ENCODE peak calls at places on chromosome 17, in ten cellular contexts. A, O, M, N, U, T, Q, X, D and Z are unnamed samples.

GRCh38 chr17:2990396-2990795 is 73.0 kb downstream of the OR1D5 start:
- DNase-seq in Q (no peak), N (no peak), T (no peak), U (no peak), A (no peak), M (no peak), X (no peak), D (no peak), O (no peak), Z (no peak)

GRCh38 chr17:39224778-39225307 is 902 bp downstream of the STAC2 start:
- DNase-seq in D (no peak), N (no peak), U (no peak), A (no peak), T (no peak), X (no peak), Q (no peak), M (no peak), O (no peak), Z (no peak)

GRCh38 chr17:65366102-65366844 is 195.2 kb downstream of the AXIN2 start:
- DNase-seq in Q (no peak), D (no peak), M (no peak), N (no peak), U (no peak), T (no peak), X (no peak), A (no peak), O (no peak), Z (no peak)

GRCh38 chr17:73342057-73342522 is 30.3 kb upstream of the CDC42EP4 start:
- DNase-seq in D (peak; percentile 21), T (no peak), A (peak; percentile 84), X (peak; percentile 96), U (peak; percentile 58), M (peak; percentile 52), N (peak; percentile 75), Q (peak; percentile 79), O (no peak), Z (peak; percentile 84)

GRCh38 chr17:75570034-75570676 is 17.4 kb upstream of the MYO15B start:
- DNase-seq in U (no peak), Q (no peak), A (no peak), O (peak; percentile 61), N (no peak), M (no peak), X (no peak), T (no peak), D (no peak), Z (no peak)

GRCh38 chr17:38542286-38542685 is 63.5 kb downstream of the SRCIN1 start:
- DNase-seq in A (no peak), T (no peak), U (no peak), Q (no peak), N (no peak), X (no peak), O (no peak), D (no peak), M (no peak), Z (no peak)

GRCh38 chr17:17851101-17851500 is 14.3 kb upstream of the SREBF1 start:
- DNase-seq in X (no peak), D (no peak), Q (no peak), O (no peak), A (no peak), N (no peak), U (no peak), M (no peak), T (no peak), Z (no peak)

GRCh38 chr17:17781591-17782424 is 55.0 kb downstream of the SREBF1 start:
- DNase-seq in T (peak; percentile 19), N (peak; percentile 64), D (no peak), O (no peak), Q (no peak), U (no peak), M (no peak), X (no peak), A (peak; percentile 49), Z (peak; percentile 7)

GRCh38 chr17:19727466-19728113 is 11.2 kb upstream of the SLC47A2 start:
- DNase-seq in O (peak; percentile 92), A (peak; percentile 92), D (peak; percentile 31), U (peak; percentile 69), T (no peak), Q (peak; percentile 38), N (no peak), M (peak; percentile 73), X (peak; percentile 62), Z (peak; percentile 86)

GRCh38 chr17:57077000-57077399 is 8.0 kb upstream of the AKAP1 start:
- DNase-seq in A (no peak), M (no peak), U (no peak), X (no peak), T (no peak), D (no peak), N (no peak), Q (no peak), O (no peak), Z (no peak)

GRCh38 chr17:66073384-66073783 is 118.5 kb downstream of the CEP112 start:
- DNase-seq in T (no peak), U (no peak), M (no peak), N (no peak), Q (no peak), A (no peak), O (no peak), X (no peak), D (no peak), Z (no peak)

GRCh38 chr17:35242805-35243458 is at the start of gene SLFN5:
- DNase-seq in O (peak; percentile 98), X (peak; percentile 61), Q (peak; percentile 74), T (peak; percentile 89), U (peak; percentile 72), N (peak; percentile 91), A (peak; percentile 92), M (peak; percentile 96), D (peak; percentile 80), Z (peak; percentile 89)
- TF ChIP-seq CTCF in O (no peak), X (no peak), Q (no peak), T (no peak), U (no peak), N (no peak), A (peak; percentile 17), M (no peak), D (no peak), Z (no peak)

GRCh38 chr17:78944026-78944425 is 18.8 kb upstream of the TIMP2 start:
- DNase-seq in X (no peak), Q (no peak), A (no peak), D (no peak), M (no peak), T (no peak), O (no peak), U (no peak), N (no peak), Z (no peak)

GRCh38 chr17:78937561-78937960 is 12.4 kb upstream of the TIMP2 start:
- DNase-seq in Q (no peak), D (no peak), N (no peak), M (no peak), X (no peak), T (no peak), O (no peak), U (no peak), A (no peak), Z (no peak)

GRCh38 chr17:78940241-78940640 is 15.1 kb upstream of the TIMP2 start:
- DNase-seq in A (no peak), N (no peak), X (no peak), O (no peak), D (no peak), Q (no peak), T (no peak), U (no peak), M (no peak), Z (no peak)

GRCh38 chr17:78939615-78940014 is 14.4 kb upstream of the TIMP2 start:
- DNase-seq in D (no peak), U (no peak), M (no peak), Q (no peak), N (no peak), T (no peak), A (no peak), O (no peak), X (no peak), Z (no peak)

GRCh38 chr17:78940708-78941107 is 15.5 kb upstream of the TIMP2 start:
- DNase-seq in M (no peak), D (no peak), N (peak; percentile 62), T (no peak), A (no peak), Q (no peak), U (no peak), O (no peak), X (no peak), Z (no peak)
- TF ChIP-seq CTCF in M (no peak), D (no peak), N (no peak), T (no peak), A (no peak), Q (no peak), U (no peak), O (no peak), X (no peak), Z (no peak)

DNA sequence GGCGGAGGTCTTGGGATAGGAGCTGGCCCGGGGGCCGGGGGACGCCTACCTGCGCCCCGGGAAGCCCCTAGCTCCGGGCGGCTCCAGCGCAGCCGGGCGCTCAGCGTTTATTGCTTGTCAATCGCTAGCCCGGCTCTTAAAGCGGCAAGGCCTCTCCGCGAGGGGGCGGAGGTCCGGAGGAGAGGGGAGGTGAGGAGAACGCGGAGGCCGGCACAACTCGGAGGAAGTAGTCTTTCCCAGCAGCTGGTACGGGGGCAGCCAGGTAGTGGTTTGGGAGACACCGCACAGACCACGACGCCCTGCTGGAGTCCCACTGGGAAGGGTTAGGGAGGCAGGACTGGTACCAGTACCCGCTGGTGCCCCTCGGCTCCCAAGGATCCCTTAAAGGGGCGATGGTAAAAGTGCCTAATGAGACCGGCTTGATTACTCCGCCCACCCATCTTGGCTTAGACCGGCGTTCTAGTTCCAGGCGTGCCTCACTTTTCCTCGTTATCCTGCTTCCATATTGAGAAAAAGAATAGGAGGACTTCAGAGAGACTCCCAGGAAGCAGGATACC is at the start of gene MPP2:
- DNase-seq in M (peak; percentile 50), O (peak; percentile 85), U (no peak), D (no peak), Q (peak; percentile 32), A (peak; percentile 51), T (peak; percentile 48), X (peak; percentile 39), N (peak; percentile 88), Z (no peak)
- TF ChIP-seq CTCF in M (no peak), O (no peak), U (no peak), D (peak; percentile 32), Q (peak; percentile 24), A (peak; percentile 18), T (peak; percentile 24), X (peak; percentile 21), N (no peak), Z (peak; percentile 16)

DNA sequence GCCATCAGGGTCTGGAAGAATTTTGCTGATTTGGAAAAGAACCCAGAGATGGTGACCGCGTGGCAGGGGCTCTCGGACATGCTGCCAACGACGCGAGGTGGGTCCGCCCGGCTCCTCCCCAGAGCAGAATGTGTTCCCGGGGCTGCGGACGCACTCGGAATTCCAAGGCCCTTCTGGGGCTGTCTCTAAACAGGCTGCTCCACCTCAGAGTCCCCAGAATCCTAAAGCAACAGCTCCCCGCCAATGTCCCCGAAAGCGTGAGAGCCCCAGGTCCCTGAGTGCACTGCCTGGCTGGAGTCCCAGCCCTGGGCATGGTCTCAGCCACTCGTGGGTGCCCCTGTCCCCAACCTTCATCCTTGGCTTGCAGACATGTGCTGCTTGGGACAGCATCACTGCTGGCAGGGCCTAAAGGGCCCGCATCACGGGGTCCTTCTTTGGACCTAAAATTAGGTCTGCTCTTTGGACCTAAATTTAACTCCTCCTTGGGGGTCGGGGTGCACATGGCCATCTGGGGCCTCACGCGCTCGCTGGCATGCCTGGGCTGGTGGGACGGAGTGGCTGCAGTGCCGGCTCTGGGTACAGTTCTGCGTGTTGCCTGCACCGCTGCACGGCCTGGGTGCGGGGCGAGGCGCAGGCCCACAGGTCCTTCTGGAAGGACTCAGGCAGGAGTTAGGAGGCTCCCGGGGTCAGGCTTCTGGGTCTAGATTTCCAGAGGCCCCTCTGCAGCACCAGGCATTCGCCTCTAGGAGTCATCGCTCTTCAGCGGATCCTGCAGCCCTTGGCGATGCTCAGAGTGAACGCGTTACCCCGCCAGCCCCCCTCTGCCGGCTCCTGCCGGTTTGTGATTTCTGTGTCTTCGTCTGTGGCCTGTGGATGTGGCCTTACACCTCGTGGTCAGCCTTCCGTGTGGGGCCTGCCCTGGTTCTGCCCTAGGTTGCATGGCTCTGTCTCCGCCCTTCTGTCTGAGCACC is 41.9 kb upstream of the CHMP6 start:
- DNase-seq in Q (no peak), U (no peak), M (peak; percentile 17), N (peak; percentile 61), D (no peak), A (no peak), T (no peak), X (no peak), O (peak; percentile 54), Z (no peak)
- TF ChIP-seq CTCF in Q (no peak), U (no peak), M (no peak), N (peak; percentile 12), D (no peak), A (no peak), T (no peak), X (no peak), O (no peak), Z (no peak)